ENCODE peak calls at places on chromosomes 16 and 17, in seven cellular contexts. V, G, I, P, D, W and T are unnamed samples.

GRCh38 chr16:69328854-69329316 is 1.5 kb downstream of the PDF start:
- DNase-seq in W (no peak), D (peak), V (no peak), P (no peak), I (peak), G (peak), T (no peak)

GRCh38 chr17:75754378-75755204 is 10.4 kb downstream of the GALK1 start:
- DNase-seq in G (no peak), I (no peak), V (no peak), W (no peak), P (no peak), D (no peak), T (no peak)

GRCh38 chr17:56262854-56263253 is 109.6 kb downstream of the ANKFN1 start:
- DNase-seq in I (no peak), P (no peak), D (peak), G (no peak), W (no peak), V (no peak), T (no peak)

GRCh38 chr17:45309400-45309799 is 7.4 kb downstream of the MAP3K14 start:
- DNase-seq in G (no peak), W (no peak), V (no peak), D (no peak), P (no peak), I (no peak), T (no peak)

GRCh38 chr17:7011942-7012254 is 526 bp upstream of the RNASEK start:
- DNase-seq in W (no peak), V (no peak), P (no peak), D (no peak), G (no peak), I (no peak), T (no peak)

GRCh38 chr16:57042157-57043111 is 49.9 kb upstream of the CPNE2 start:
- DNase-seq in V (no peak), W (peak), D (peak), I (no peak), P (peak), G (peak), T (peak)

GRCh38 chr17:64401244-64401860 is 10.7 kb upstream of the PECAM1 start:
- DNase-seq in G (no peak), I (no peak), D (no peak), V (no peak), P (no peak), W (no peak), T (no peak)

GRCh38 chr16:51392651-51393187 is 241.6 kb upstream of the SALL1 start:
- DNase-seq in I (no peak), V (no peak), P (no peak), G (peak), W (no peak), D (peak), T (no peak)

GRCh38 chr17:69250641-69251040 is 22.0 kb upstream of the ABCA10 start:
- DNase-seq in P (no peak), D (peak), W (no peak), I (no peak), V (no peak), G (peak), T (no peak)

GRCh38 chr16:85019659-85020245 is 7.8 kb upstream of the KIAA0513 start:
- DNase-seq in P (no peak), D (no peak), I (no peak), W (no peak), G (no peak), V (no peak), T (no peak)